ENCODE peak calls at places on chromosomes 2 and 18, in seven cellular contexts. L, S, A, B, Z, H and X are unnamed samples.

GRCh38 chr18:73245345-73245744 is 377.6 kb upstream of the NETO1 start:
- DNase-seq in L (no peak), S (no peak), A (no peak), B (no peak), Z (no peak), H (no peak), X (no peak)

GRCh38 chr2:82043867-82044266 is 1739.3 kb upstream of the LRRTM1 start:
- DNase-seq in L (no peak), S (no peak), A (no peak), B (no peak), Z (no peak), H (no peak), X (no peak)

GRCh38 chr2:95260028-95261023 is 13.9 kb upstream of the PROM2 start:
- DNase-seq in L (peak), S (peak), A (no peak), B (peak), Z (no peak), H (no peak), X (no peak)

GRCh38 chr18:10343778-10344177 is 110.7 kb upstream of the APCDD1 start:
- DNase-seq in L (no peak), S (no peak), A (no peak), B (no peak), Z (no peak), H (no peak), X (no peak)

GRCh38 chr18:41244751-41245150 is 710.3 kb upstream of the PIK3C3 start:
- DNase-seq in L (no peak), S (no peak), A (no peak), B (no peak), Z (no peak), H (no peak), X (no peak)

GRCh38 chr2:157185828-157186227 is 71.7 kb upstream of the GALNT5 start:
- DNase-seq in L (no peak), S (no peak), A (no peak), B (no peak), Z (no peak), H (no peak), X (no peak)

GRCh38 chr2:230794472-230794871 is 70.3 kb upstream of the ITM2C start:
- DNase-seq in L (no peak), S (no peak), A (no peak), B (no peak), Z (no peak), H (peak), X (no peak)

GRCh38 chr2:36376319-36376765 is 20.8 kb downstream of the CRIM1 start:
- DNase-seq in L (no peak), S (peak), A (no peak), B (no peak), Z (peak), H (no peak), X (no peak)